ENCODE peak calls at places on chromosomes 6 and 20, in five cellular contexts. Z, N, C, R and H are unnamed samples.
A peak's percentile ranks its signal among the peaks of the same experiment; 100 is the strongest.

GRCh38 chr20:44025756-44026155 is 111.1 kb downstream of the TOX2 start:
- DNase-seq in Z (no peak), N (no peak), C (no peak), R (no peak), H (no peak)

GRCh38 chr6:142675925-142676324 is 269.1 kb downstream of the HIVEP2 start:
- DNase-seq in Z (no peak), N (no peak), C (no peak), R (no peak), H (no peak)

GRCh38 chr6:67175091-67175490 is 1460.0 kb upstream of the ADGRB3 start:
- DNase-seq in Z (no peak), N (no peak), C (no peak), R (no peak), H (no peak)

GRCh38 chr6:15509335-15509933 is 153.4 kb downstream of the DTNBP1 start:
- DNase-seq in Z (no peak), N (no peak), C (no peak), R (no peak), H (no peak)

GRCh38 chr20:57880155-57880648 is 170.4 kb upstream of the PMEPA1 start:
- DNase-seq in Z (no peak), N (no peak), C (no peak), R (no peak), H (no peak)

GRCh38 chr20:34904202-34904621 is 27.8 kb downstream of the ACSS2 start:
- DNase-seq in Z (no peak), N (no peak), C (no peak), R (no peak), H (no peak)

GRCh38 chr6:44829811-44830210 is 442.3 kb downstream of the CDC5L start:
- DNase-seq in Z (peak; percentile 41), N (no peak), C (no peak), R (no peak), H (no peak)

GRCh38 chr6:125220712-125221111 is 67.1 kb downstream of the TPD52L1 start:
- DNase-seq in Z (no peak), N (no peak), C (peak; percentile 70), R (no peak), H (no peak)

GRCh38 chr6:34919651-34920050 is 30.6 kb downstream of the ANKS1A start:
- DNase-seq in Z (no peak), N (no peak), C (peak; percentile 43), R (no peak), H (no peak)

GRCh38 chr20:5488823-5489222 is 172.1 kb upstream of the PROKR2 start:
- DNase-seq in Z (no peak), N (no peak), C (no peak), R (no peak), H (no peak)

GRCh38 chr6:148972481-148972880 is 225.7 kb downstream of the UST start:
- DNase-seq in Z (peak; percentile 8), N (peak; percentile 86), C (no peak), R (peak; percentile 21), H (no peak)

GRCh38 chr6:44269921-44270525 is at the start of gene TMEM151B:
- DNase-seq in Z (no peak), N (no peak), C (no peak), R (no peak), H (no peak)

GRCh38 chr20:8414611-8415274 is 282.7 kb downstream of the PLCB1 start:
- DNase-seq in Z (no peak), N (no peak), C (peak; percentile 76), R (peak; percentile 81), H (peak; percentile 92)

GRCh38 chr20:36122931-36123288 is 31.6 kb upstream of the EPB41L1 start:
- DNase-seq in Z (no peak), N (no peak), C (no peak), R (no peak), H (no peak)

GRCh38 chr6:99589290-99589672 is 17.4 kb upstream of the PRDM13 start:
- DNase-seq in Z (no peak), N (peak; percentile 72), C (no peak), R (no peak), H (no peak)
- H3K4me3 ChIP-seq in Z (peak overlapping the region; percentile 67), N (peak overlapping the region; percentile 39), C (peak overlapping the region; percentile 65), R (peak overlapping the region; percentile 51), H (peak overlapping the region; percentile 47)

DNA sequence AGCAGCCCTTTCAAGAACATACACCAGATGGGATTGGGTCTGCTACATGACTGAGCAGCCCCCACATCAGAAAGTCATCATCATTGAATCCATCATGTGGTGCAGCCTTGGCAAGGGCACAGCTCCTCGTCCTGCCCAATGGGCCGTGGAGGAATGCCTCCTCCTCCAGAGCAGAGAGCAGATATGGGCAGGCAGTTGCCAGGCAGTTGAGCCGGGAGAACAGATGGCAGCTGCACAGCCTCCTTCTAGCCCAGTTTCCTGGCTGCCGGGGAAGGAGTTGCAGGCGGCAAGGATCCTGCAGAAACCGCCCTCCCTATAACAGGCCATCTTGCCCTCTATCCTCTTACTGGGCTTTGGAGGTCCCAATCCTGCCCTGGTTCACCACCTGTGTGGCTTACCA is 11.9 kb upstream of the ZFAND3 start:
- DNase-seq in Z (no peak), N (peak; percentile 45), C (no peak), R (no peak), H (no peak)
- TF ChIP-seq CTCF in Z (no peak), N (no peak), C (peak; percentile 28), R (no peak), H (peak; percentile 12)

GRCh38 chr6:157047951-157048350 is 270.8 kb downstream of the ARID1B start:
- DNase-seq in Z (no peak), N (no peak), C (peak; percentile 75), R (no peak), H (no peak)

GRCh38 chr6:157046776-157047175 is 269.6 kb downstream of the ARID1B start:
- DNase-seq in Z (no peak), N (no peak), C (no peak), R (no peak), H (no peak)

GRCh38 chr6:157045831-157046454 is 268.8 kb downstream of the ARID1B start:
- DNase-seq in Z (no peak), N (no peak), C (peak; percentile 73), R (peak; percentile 29), H (no peak)

GRCh38 chr6:157049126-157049525 is 271.9 kb downstream of the ARID1B start:
- DNase-seq in Z (no peak), N (no peak), C (no peak), R (no peak), H (no peak)

GRCh38 chr6:157047328-157047727 is 270.1 kb downstream of the ARID1B start:
- DNase-seq in Z (no peak), N (no peak), C (no peak), R (no peak), H (no peak)
- H3K4me3 ChIP-seq in Z (no peak overlapping the region), N (no peak overlapping the region), C (no peak overlapping the region), R (no peak overlapping the region), H (no peak overlapping the region)

DNA sequence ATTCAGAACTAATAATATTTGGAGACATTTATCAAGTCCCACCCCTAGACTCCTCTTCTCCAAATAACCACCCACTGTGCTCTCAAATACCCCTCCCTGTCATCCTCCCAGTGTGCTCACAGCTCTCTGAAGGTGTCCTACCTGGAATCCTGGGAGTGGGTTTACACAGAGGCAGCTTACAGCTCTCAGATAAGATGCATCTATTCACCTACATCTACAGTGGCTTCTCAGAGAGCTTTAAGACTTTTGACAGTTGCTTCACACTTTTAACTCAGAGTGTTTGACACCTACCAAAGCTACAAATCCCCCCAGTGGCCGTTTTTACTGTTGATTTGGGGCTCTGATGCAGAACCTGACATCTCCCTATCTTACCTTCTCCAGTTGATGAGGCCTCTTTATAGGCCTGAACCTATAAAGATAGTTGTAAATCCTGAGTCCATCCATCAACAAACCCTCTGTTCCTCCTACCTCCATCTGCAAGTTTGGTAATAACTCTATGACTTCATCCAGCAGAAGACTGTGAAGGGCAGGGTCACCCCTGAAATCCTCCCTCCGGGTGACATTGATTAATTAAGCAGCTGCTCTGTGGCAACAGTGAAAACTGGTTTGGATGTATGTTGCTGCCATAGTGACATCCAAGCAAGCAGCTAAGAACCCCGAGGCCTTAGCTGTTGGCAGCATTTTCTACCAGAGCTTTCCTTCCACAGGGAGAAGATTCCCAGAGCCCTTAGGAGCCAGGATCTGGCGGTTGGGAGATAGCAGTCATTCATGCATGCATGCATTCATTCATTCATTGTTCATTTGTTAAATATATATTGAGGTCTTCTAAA is 226.1 kb upstream of the RREB1 start:
- DNase-seq in Z (no peak), N (no peak), C (peak; percentile 10), R (no peak), H (no peak)
- TF ChIP-seq CTCF in Z (no peak), N (no peak), C (no peak), R (no peak), H (no peak)

GRCh38 chr20:1360094-1360493 is 31.2 kb upstream of the SDCBP2 start:
- DNase-seq in Z (no peak), N (no peak), C (no peak), R (no peak), H (no peak)
- H3K4me3 ChIP-seq in Z (no peak overlapping the region), N (no peak overlapping the region), C (no peak overlapping the region), R (no peak overlapping the region), H (no peak overlapping the region)

DNA sequence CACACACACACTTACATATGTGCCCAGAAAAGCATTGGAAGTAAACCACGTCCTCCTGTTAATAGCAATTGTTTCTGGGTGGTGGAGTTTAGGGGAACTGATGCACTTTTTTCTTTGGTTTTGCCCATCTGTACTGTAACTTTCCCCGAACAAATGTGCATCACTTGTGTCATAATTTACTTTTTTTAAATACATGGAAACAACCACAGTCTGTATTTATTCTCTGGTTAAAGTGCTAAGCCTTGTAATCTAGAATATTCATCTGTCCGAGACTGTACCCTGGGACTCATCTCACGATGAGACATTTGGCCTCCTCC is 61.5 kb upstream of the CD93 start:
- DNase-seq in Z (no peak), N (no peak), C (no peak), R (no peak), H (no peak)
- TF ChIP-seq CTCF in Z (no peak), N (no peak), C (no peak), R (no peak), H (no peak)